ENCODE peak calls at places on chromosomes 5 and 9, in eight cellular contexts. One of them, this sample, is unnamed.

GRCh38 chr5:149633671-149634350 is 52.5 kb downstream of the ARHGEF37 start:
- DNase-seq in coronary artery: no peak
- DNase-seq in RCC 7860: no peak
- DNase-seq in cardiac muscle cell: no peak
- DNase-seq in NCI-H748 treated with DMSO at 0.1 percent for 48 hours: no peak
- DNase-seq in mesenteric fat pad: no peak
- DNase-seq in fibroblast of lung: peak
- DNase-seq in HFFc6: no peak
- DNase-seq in this sample: no peak

GRCh38 chr9:128505414-128505765 is 871 bp downstream of the GLE1 start:
- DNase-seq in coronary artery: no peak
- DNase-seq in RCC 7860: peak
- DNase-seq in cardiac muscle cell: no peak
- DNase-seq in NCI-H748 treated with DMSO at 0.1 percent for 48 hours: no peak
- DNase-seq in mesenteric fat pad: no peak
- DNase-seq in fibroblast of lung: peak
- DNase-seq in HFFc6: peak
- DNase-seq in this sample: no peak

GRCh38 chr5:150661821-150662596 is 958 bp downstream of the MYOZ3 start:
- DNase-seq in coronary artery: peak
- DNase-seq in RCC 7860: no peak
- DNase-seq in cardiac muscle cell: no peak
- DNase-seq in NCI-H748 treated with DMSO at 0.1 percent for 48 hours: no peak
- DNase-seq in mesenteric fat pad: peak
- DNase-seq in fibroblast of lung: no peak
- DNase-seq in HFFc6: no peak
- DNase-seq in this sample: no peak

GRCh38 chr5:139251281-139251687 is 42.3 kb upstream of the MATR3 start:
- DNase-seq in coronary artery: no peak
- DNase-seq in RCC 7860: no peak
- DNase-seq in cardiac muscle cell: no peak
- DNase-seq in NCI-H748 treated with DMSO at 0.1 percent for 48 hours: no peak
- DNase-seq in mesenteric fat pad: no peak
- DNase-seq in fibroblast of lung: no peak
- DNase-seq in HFFc6: no peak
- DNase-seq in this sample: peak

GRCh38 chr9:91711755-91712591 is 238.1 kb downstream of the ROR2 start:
- DNase-seq in coronary artery: no peak
- DNase-seq in RCC 7860: peak
- DNase-seq in cardiac muscle cell: no peak
- DNase-seq in NCI-H748 treated with DMSO at 0.1 percent for 48 hours: no peak
- DNase-seq in mesenteric fat pad: no peak
- DNase-seq in fibroblast of lung: peak
- DNase-seq in HFFc6: no peak
- DNase-seq in this sample: peak

GRCh38 chr5:155727512-155728145 is 599.3 kb upstream of the SGCD start:
- DNase-seq in coronary artery: no peak
- DNase-seq in RCC 7860: no peak
- DNase-seq in cardiac muscle cell: no peak
- DNase-seq in NCI-H748 treated with DMSO at 0.1 percent for 48 hours: no peak
- DNase-seq in mesenteric fat pad: no peak
- DNase-seq in fibroblast of lung: peak
- DNase-seq in HFFc6: no peak
- DNase-seq in this sample: no peak

GRCh38 chr9:121326130-121326838 is 43.8 kb downstream of the STOM start:
- DNase-seq in coronary artery: peak
- DNase-seq in RCC 7860: no peak
- DNase-seq in cardiac muscle cell: no peak
- DNase-seq in NCI-H748 treated with DMSO at 0.1 percent for 48 hours: no peak
- DNase-seq in mesenteric fat pad: peak
- DNase-seq in fibroblast of lung: peak
- DNase-seq in HFFc6: peak
- DNase-seq in this sample: no peak

GRCh38 chr5:25160851-25161348 is 516.1 kb upstream of the CDH10 start:
- DNase-seq in coronary artery: no peak
- DNase-seq in RCC 7860: no peak
- DNase-seq in cardiac muscle cell: no peak
- DNase-seq in NCI-H748 treated with DMSO at 0.1 percent for 48 hours: no peak
- DNase-seq in mesenteric fat pad: no peak
- DNase-seq in fibroblast of lung: no peak
- DNase-seq in HFFc6: no peak
- DNase-seq in this sample: no peak

GRCh38 chr5:158822099-158822498 is 277.6 kb downstream of the EBF1 start:
- DNase-seq in coronary artery: no peak
- DNase-seq in RCC 7860: no peak
- DNase-seq in cardiac muscle cell: no peak
- DNase-seq in NCI-H748 treated with DMSO at 0.1 percent for 48 hours: no peak
- DNase-seq in mesenteric fat pad: no peak
- DNase-seq in fibroblast of lung: no peak
- DNase-seq in HFFc6: no peak
- DNase-seq in this sample: no peak

GRCh38 chr5:9543266-9543925 is 2.5 kb downstream of the SEMA5A start:
- DNase-seq in coronary artery: no peak
- DNase-seq in RCC 7860: no peak
- DNase-seq in cardiac muscle cell: no peak
- DNase-seq in NCI-H748 treated with DMSO at 0.1 percent for 48 hours: no peak
- DNase-seq in mesenteric fat pad: no peak
- DNase-seq in fibroblast of lung: no peak
- DNase-seq in HFFc6: no peak
- DNase-seq in this sample: no peak

GRCh38 chr5:73963021-73963420 is 337.0 kb downstream of the ARHGEF28 start:
- DNase-seq in coronary artery: no peak
- DNase-seq in RCC 7860: no peak
- DNase-seq in cardiac muscle cell: no peak
- DNase-seq in NCI-H748 treated with DMSO at 0.1 percent for 48 hours: no peak
- DNase-seq in mesenteric fat pad: no peak
- DNase-seq in fibroblast of lung: peak
- DNase-seq in HFFc6: peak
- DNase-seq in this sample: no peak

GRCh38 chr5:76616206-76616605 is 7.0 kb downstream of the F2RL2 start:
- DNase-seq in coronary artery: no peak
- DNase-seq in RCC 7860: no peak
- DNase-seq in cardiac muscle cell: no peak
- DNase-seq in NCI-H748 treated with DMSO at 0.1 percent for 48 hours: no peak
- DNase-seq in mesenteric fat pad: no peak
- DNase-seq in fibroblast of lung: no peak
- DNase-seq in HFFc6: no peak
- DNase-seq in this sample: no peak

GRCh38 chr5:161283296-161283695 is 263.2 kb downstream of the GABRB2 start:
- DNase-seq in coronary artery: no peak
- DNase-seq in RCC 7860: no peak
- DNase-seq in cardiac muscle cell: no peak
- DNase-seq in NCI-H748 treated with DMSO at 0.1 percent for 48 hours: no peak
- DNase-seq in mesenteric fat pad: no peak
- DNase-seq in fibroblast of lung: no peak
- DNase-seq in HFFc6: no peak
- DNase-seq in this sample: no peak

GRCh38 chr9:131886839-131887238 is 147.0 kb upstream of the RAPGEF1 start:
- DNase-seq in coronary artery: no peak
- DNase-seq in RCC 7860: no peak
- DNase-seq in cardiac muscle cell: no peak
- DNase-seq in NCI-H748 treated with DMSO at 0.1 percent for 48 hours: no peak
- DNase-seq in mesenteric fat pad: no peak
- DNase-seq in fibroblast of lung: peak
- DNase-seq in HFFc6: no peak
- DNase-seq in this sample: no peak

GRCh38 chr9:136012651-136013050 is 51.5 kb upstream of the UBAC1 start:
- DNase-seq in coronary artery: no peak
- DNase-seq in RCC 7860: no peak
- DNase-seq in cardiac muscle cell: no peak
- DNase-seq in NCI-H748 treated with DMSO at 0.1 percent for 48 hours: no peak
- DNase-seq in mesenteric fat pad: no peak
- DNase-seq in fibroblast of lung: peak
- DNase-seq in HFFc6: no peak
- DNase-seq in this sample: no peak

GRCh38 chr5:38556599-38557308 is at the start of gene LIFR:
- DNase-seq in coronary artery: peak
- DNase-seq in RCC 7860: peak
- DNase-seq in cardiac muscle cell: peak
- DNase-seq in NCI-H748 treated with DMSO at 0.1 percent for 48 hours: peak
- DNase-seq in mesenteric fat pad: no peak
- DNase-seq in fibroblast of lung: peak
- DNase-seq in HFFc6: peak
- DNase-seq in this sample: no peak

GRCh38 chr5:10729320-10730133 is 31.5 kb downstream of the DAP start:
- DNase-seq in coronary artery: no peak
- DNase-seq in RCC 7860: no peak
- DNase-seq in cardiac muscle cell: no peak
- DNase-seq in NCI-H748 treated with DMSO at 0.1 percent for 48 hours: no peak
- DNase-seq in mesenteric fat pad: no peak
- DNase-seq in fibroblast of lung: no peak
- DNase-seq in HFFc6: no peak
- DNase-seq in this sample: no peak

GRCh38 chr5:143205386-143205785 is 198.1 kb downstream of the NR3C1 start:
- DNase-seq in coronary artery: no peak
- DNase-seq in RCC 7860: peak
- DNase-seq in cardiac muscle cell: no peak
- DNase-seq in NCI-H748 treated with DMSO at 0.1 percent for 48 hours: no peak
- DNase-seq in mesenteric fat pad: no peak
- DNase-seq in fibroblast of lung: peak
- DNase-seq in HFFc6: peak
- DNase-seq in this sample: no peak

GRCh38 chr5:36938129-36938528 is 61.6 kb downstream of the NIPBL start:
- DNase-seq in coronary artery: no peak
- DNase-seq in RCC 7860: no peak
- DNase-seq in cardiac muscle cell: no peak
- DNase-seq in NCI-H748 treated with DMSO at 0.1 percent for 48 hours: no peak
- DNase-seq in mesenteric fat pad: no peak
- DNase-seq in fibroblast of lung: no peak
- DNase-seq in HFFc6: no peak
- DNase-seq in this sample: no peak

GRCh38 chr5:14741721-14742426 is 77.4 kb downstream of the OTULIN start:
- DNase-seq in coronary artery: no peak
- DNase-seq in RCC 7860: no peak
- DNase-seq in cardiac muscle cell: no peak
- DNase-seq in NCI-H748 treated with DMSO at 0.1 percent for 48 hours: peak
- DNase-seq in mesenteric fat pad: no peak
- DNase-seq in fibroblast of lung: no peak
- DNase-seq in HFFc6: no peak
- DNase-seq in this sample: no peak

GRCh38 chr5:79990598-79991507 is at the start of gene MTX3:
- DNase-seq in coronary artery: peak
- DNase-seq in RCC 7860: peak
- DNase-seq in cardiac muscle cell: peak
- DNase-seq in NCI-H748 treated with DMSO at 0.1 percent for 48 hours: peak
- DNase-seq in mesenteric fat pad: peak
- DNase-seq in fibroblast of lung: peak
- DNase-seq in HFFc6: peak
- DNase-seq in this sample: peak

This sample was measured in memory B cell.